ENCODE peak calls at places on chromosomes 1 and 21, in eight cellular contexts. One of them, this sample, is unnamed.

GRCh38 chr1:117662667-117663066 is 56.8 kb downstream of the TENT5C start:
- DNase-seq in Calu3: no peak
- DNase-seq in dorsolateral prefrontal cortex: no peak
- DNase-seq in activated B cell treated with CpG ODN at 0.5 μM for 24 hours: no peak
- DNase-seq in pancreas: no peak
- DNase-seq in nephron progenitor cell: no peak
- DNase-seq in tibial artery: no peak
- DNase-seq in HFFc6: no peak
- DNase-seq in this sample: no peak

GRCh38 chr1:24980836-24981631 is 51.0 kb upstream of the RUNX3 start:
- DNase-seq in dorsolateral prefrontal cortex: no peak
- DNase-seq in Calu3: no peak
- DNase-seq in HFFc6: no peak
- DNase-seq in pancreas: no peak
- DNase-seq in tibial artery: no peak
- DNase-seq in nephron progenitor cell: no peak
- DNase-seq in activated B cell treated with CpG ODN at 0.5 μM for 24 hours: no peak
- DNase-seq in this sample: no peak

GRCh38 chr1:201737350-201738060 is 91.5 kb upstream of the IPO9 start:
- DNase-seq in activated B cell treated with CpG ODN at 0.5 μM for 24 hours: no peak
- DNase-seq in nephron progenitor cell: no peak
- DNase-seq in tibial artery: no peak
- DNase-seq in pancreas: no peak
- DNase-seq in dorsolateral prefrontal cortex: peak
- DNase-seq in HFFc6: peak
- DNase-seq in Calu3: no peak
- DNase-seq in this sample: no peak

GRCh38 chr1:59043796-59044195 is 253.1 kb upstream of the FGGY start:
- DNase-seq in nephron progenitor cell: no peak
- DNase-seq in activated B cell treated with CpG ODN at 0.5 μM for 24 hours: no peak
- DNase-seq in tibial artery: peak
- DNase-seq in Calu3: no peak
- DNase-seq in dorsolateral prefrontal cortex: no peak
- DNase-seq in HFFc6: peak
- DNase-seq in pancreas: no peak
- DNase-seq in this sample: no peak

GRCh38 chr1:156656779-156657160 is 14.9 kb downstream of the BCAN start:
- DNase-seq in activated B cell treated with CpG ODN at 0.5 μM for 24 hours: no peak
- DNase-seq in Calu3: no peak
- DNase-seq in pancreas: no peak
- DNase-seq in HFFc6: no peak
- DNase-seq in tibial artery: peak
- DNase-seq in nephron progenitor cell: no peak
- DNase-seq in dorsolateral prefrontal cortex: no peak
- DNase-seq in this sample: no peak

GRCh38 chr21:46109251-46110221 is 11.6 kb downstream of the COL6A2 start:
- DNase-seq in nephron progenitor cell: no peak
- DNase-seq in tibial artery: no peak
- DNase-seq in activated B cell treated with CpG ODN at 0.5 μM for 24 hours: peak
- DNase-seq in dorsolateral prefrontal cortex: peak
- DNase-seq in Calu3: no peak
- DNase-seq in HFFc6: no peak
- DNase-seq in pancreas: peak
- DNase-seq in this sample: no peak

GRCh38 chr1:218494000-218494399 is 148.9 kb downstream of the TGFB2 start:
- DNase-seq in pancreas: no peak
- DNase-seq in nephron progenitor cell: no peak
- DNase-seq in dorsolateral prefrontal cortex: no peak
- DNase-seq in activated B cell treated with CpG ODN at 0.5 μM for 24 hours: no peak
- DNase-seq in tibial artery: no peak
- DNase-seq in HFFc6: no peak
- DNase-seq in Calu3: no peak
- DNase-seq in this sample: no peak

GRCh38 chr1:83077411-83077810 is 921.5 kb downstream of the TTLL7 start:
- DNase-seq in pancreas: no peak
- DNase-seq in nephron progenitor cell: no peak
- DNase-seq in Calu3: no peak
- DNase-seq in HFFc6: no peak
- DNase-seq in activated B cell treated with CpG ODN at 0.5 μM for 24 hours: no peak
- DNase-seq in tibial artery: no peak
- DNase-seq in dorsolateral prefrontal cortex: no peak
- DNase-seq in this sample: no peak

GRCh38 chr1:183913556-183913955 is 108.6 kb downstream of the RGL1 start:
- DNase-seq in tibial artery: no peak
- DNase-seq in HFFc6: peak
- DNase-seq in dorsolateral prefrontal cortex: no peak
- DNase-seq in activated B cell treated with CpG ODN at 0.5 μM for 24 hours: no peak
- DNase-seq in pancreas: no peak
- DNase-seq in nephron progenitor cell: no peak
- DNase-seq in Calu3: no peak
- DNase-seq in this sample: no peak

GRCh38 chr1:11991969-11992676 is 11.9 kb downstream of the MFN2 start:
- DNase-seq in dorsolateral prefrontal cortex: no peak
- DNase-seq in tibial artery: no peak
- DNase-seq in Calu3: no peak
- DNase-seq in pancreas: no peak
- DNase-seq in activated B cell treated with CpG ODN at 0.5 μM for 24 hours: no peak
- DNase-seq in HFFc6: no peak
- DNase-seq in nephron progenitor cell: no peak
- DNase-seq in this sample: no peak

GRCh38 chr1:36503733-36504132 is 21.0 kb upstream of the CSF3R start:
- DNase-seq in pancreas: no peak
- DNase-seq in HFFc6: no peak
- DNase-seq in activated B cell treated with CpG ODN at 0.5 μM for 24 hours: no peak
- DNase-seq in nephron progenitor cell: no peak
- DNase-seq in dorsolateral prefrontal cortex: no peak
- DNase-seq in tibial artery: no peak
- DNase-seq in Calu3: no peak
- DNase-seq in this sample: no peak

GRCh38 chr1:51634618-51635017 is 17.7 kb downstream of the OSBPL9 start:
- DNase-seq in HFFc6: no peak
- DNase-seq in Calu3: no peak
- DNase-seq in activated B cell treated with CpG ODN at 0.5 μM for 24 hours: no peak
- DNase-seq in pancreas: no peak
- DNase-seq in tibial artery: no peak
- DNase-seq in nephron progenitor cell: no peak
- DNase-seq in dorsolateral prefrontal cortex: no peak
- DNase-seq in this sample: no peak

GRCh38 chr1:64948905-64949833 is 17.2 kb downstream of the JAK1 start:
- DNase-seq in tibial artery: no peak
- DNase-seq in nephron progenitor cell: no peak
- DNase-seq in pancreas: no peak
- DNase-seq in activated B cell treated with CpG ODN at 0.5 μM for 24 hours: no peak
- DNase-seq in Calu3: peak
- DNase-seq in dorsolateral prefrontal cortex: no peak
- DNase-seq in HFFc6: no peak
- DNase-seq in this sample: no peak

GRCh38 chr1:229406798-229407197 is 27.1 kb downstream of the ACTA1 start:
- DNase-seq in Calu3: no peak
- DNase-seq in tibial artery: no peak
- DNase-seq in dorsolateral prefrontal cortex: no peak
- DNase-seq in HFFc6: no peak
- DNase-seq in nephron progenitor cell: peak
- DNase-seq in pancreas: no peak
- DNase-seq in activated B cell treated with CpG ODN at 0.5 μM for 24 hours: no peak
- DNase-seq in this sample: no peak

GRCh38 chr1:229408458-229409037 is 25.3 kb downstream of the ACTA1 start:
- DNase-seq in Calu3: no peak
- DNase-seq in tibial artery: no peak
- DNase-seq in pancreas: no peak
- DNase-seq in nephron progenitor cell: peak
- DNase-seq in dorsolateral prefrontal cortex: no peak
- DNase-seq in HFFc6: peak
- DNase-seq in activated B cell treated with CpG ODN at 0.5 μM for 24 hours: no peak
- DNase-seq in this sample: no peak

GRCh38 chr1:229410370-229410691 is 23.6 kb downstream of the ACTA1 start:
- DNase-seq in pancreas: no peak
- DNase-seq in HFFc6: no peak
- DNase-seq in tibial artery: no peak
- DNase-seq in dorsolateral prefrontal cortex: no peak
- DNase-seq in nephron progenitor cell: no peak
- DNase-seq in Calu3: no peak
- DNase-seq in activated B cell treated with CpG ODN at 0.5 μM for 24 hours: no peak
- DNase-seq in this sample: no peak

GRCh38 chr1:229409616-229410369 is 24.1 kb downstream of the ACTA1 start:
- DNase-seq in tibial artery: no peak
- DNase-seq in activated B cell treated with CpG ODN at 0.5 μM for 24 hours: no peak
- DNase-seq in HFFc6: no peak
- DNase-seq in nephron progenitor cell: no peak
- DNase-seq in Calu3: no peak
- DNase-seq in pancreas: no peak
- DNase-seq in dorsolateral prefrontal cortex: no peak
- DNase-seq in this sample: no peak

DNA sequence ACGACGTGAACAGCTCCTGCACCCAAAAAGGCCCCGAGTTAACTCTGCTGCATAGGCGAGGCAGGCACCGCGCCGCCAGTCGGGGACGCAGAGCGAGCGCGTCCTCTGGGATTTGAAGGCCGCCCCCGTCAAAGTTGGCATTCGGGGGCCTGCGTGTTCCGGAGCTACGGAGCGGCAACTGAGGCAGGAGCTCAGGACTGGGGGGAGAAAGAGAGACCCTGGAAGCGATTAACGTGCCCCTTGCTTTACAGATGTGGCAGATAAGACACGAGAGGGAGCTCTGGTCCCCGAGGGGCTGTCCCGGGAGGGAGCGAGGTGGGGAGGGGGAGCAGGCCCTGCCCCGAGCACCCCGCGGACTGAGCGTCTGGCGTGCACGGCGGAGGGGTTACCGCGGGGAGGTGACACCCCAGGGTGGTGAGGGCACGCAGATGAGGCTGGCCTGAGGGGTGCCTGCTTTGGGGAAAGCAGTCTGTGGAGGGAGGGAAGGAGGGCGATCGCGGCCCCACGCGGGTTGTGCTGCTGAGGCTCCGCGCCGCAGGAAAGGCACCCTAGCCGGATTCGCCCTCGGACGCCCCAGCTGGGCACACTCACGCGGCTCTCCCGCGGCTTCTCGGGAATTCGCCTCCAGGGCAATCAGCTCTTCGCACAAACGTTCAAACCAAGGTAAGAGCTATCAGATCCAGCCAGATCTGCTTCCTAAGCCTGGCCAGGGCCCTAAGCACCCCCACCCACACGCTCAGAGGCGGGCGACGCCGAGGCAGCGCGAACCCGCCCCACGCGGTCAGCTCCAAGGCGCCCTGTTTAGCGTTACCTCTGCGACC is 26.5 kb downstream of the ACTA1 start:
- DNase-seq in nephron progenitor cell: peak
- DNase-seq in Calu3: no peak
- DNase-seq in activated B cell treated with CpG ODN at 0.5 μM for 24 hours: peak
- DNase-seq in pancreas: peak
- DNase-seq in dorsolateral prefrontal cortex: no peak
- DNase-seq in tibial artery: no peak
- DNase-seq in HFFc6: no peak
- DNase-seq in this sample: no peak
- TF ChIP-seq CTCF in nephron progenitor cell: no peak
- TF ChIP-seq CTCF in Calu3: no peak
- TF ChIP-seq CTCF in activated B cell treated with CpG ODN at 0.5 μM for 24 hours: no peak
- TF ChIP-seq CTCF in pancreas: no peak
- TF ChIP-seq CTCF in dorsolateral prefrontal cortex: no peak
- TF ChIP-seq CTCF in tibial artery: no peak
- TF ChIP-seq CTCF in HFFc6: no peak
- TF ChIP-seq CTCF in this sample: no peak

DNA sequence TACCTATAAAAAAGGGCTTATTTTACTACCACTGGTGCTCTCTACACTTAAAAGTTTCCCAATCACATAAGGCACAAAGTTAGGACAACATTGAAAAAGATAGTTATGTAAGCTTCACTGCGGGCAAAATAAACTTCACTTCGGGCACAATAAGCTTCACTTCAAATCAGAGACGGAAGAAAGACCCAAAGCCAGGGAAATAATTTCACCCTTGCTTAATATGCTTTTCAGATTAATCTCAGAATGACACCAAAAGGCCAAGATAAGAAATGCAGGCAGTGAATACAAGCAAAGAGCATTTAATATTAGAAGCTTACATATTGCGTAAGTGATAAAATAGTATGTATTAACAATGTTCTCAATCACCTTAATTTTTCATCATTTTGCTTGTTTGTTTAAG is 444.2 kb downstream of the SETD4 start:
- DNase-seq in activated B cell treated with CpG ODN at 0.5 μM for 24 hours: no peak
- DNase-seq in Calu3: no peak
- DNase-seq in dorsolateral prefrontal cortex: no peak
- DNase-seq in tibial artery: no peak
- DNase-seq in nephron progenitor cell: no peak
- DNase-seq in pancreas: no peak
- DNase-seq in HFFc6: peak
- DNase-seq in this sample: no peak
- TF ChIP-seq CTCF in activated B cell treated with CpG ODN at 0.5 μM for 24 hours: no peak
- TF ChIP-seq CTCF in Calu3: no peak
- TF ChIP-seq CTCF in dorsolateral prefrontal cortex: peak
- TF ChIP-seq CTCF in tibial artery: peak
- TF ChIP-seq CTCF in nephron progenitor cell: no peak
- TF ChIP-seq CTCF in pancreas: peak
- TF ChIP-seq CTCF in HFFc6: peak
- TF ChIP-seq CTCF in this sample: peak

GRCh38 chr1:177429234-177429633 is 258.5 kb downstream of the BRINP2 start:
- DNase-seq in HFFc6: no peak
- DNase-seq in pancreas: no peak
- DNase-seq in nephron progenitor cell: no peak
- DNase-seq in Calu3: no peak
- DNase-seq in tibial artery: no peak
- DNase-seq in activated B cell treated with CpG ODN at 0.5 μM for 24 hours: no peak
- DNase-seq in dorsolateral prefrontal cortex: no peak
- DNase-seq in this sample: no peak
- TF ChIP-seq CTCF in HFFc6: no peak
- TF ChIP-seq CTCF in pancreas: no peak
- TF ChIP-seq CTCF in nephron progenitor cell: no peak
- TF ChIP-seq CTCF in Calu3: no peak
- TF ChIP-seq CTCF in tibial artery: no peak
- TF ChIP-seq CTCF in activated B cell treated with CpG ODN at 0.5 μM for 24 hours: no peak
- TF ChIP-seq CTCF in dorsolateral prefrontal cortex: no peak
- TF ChIP-seq CTCF in this sample: no peak

DNA sequence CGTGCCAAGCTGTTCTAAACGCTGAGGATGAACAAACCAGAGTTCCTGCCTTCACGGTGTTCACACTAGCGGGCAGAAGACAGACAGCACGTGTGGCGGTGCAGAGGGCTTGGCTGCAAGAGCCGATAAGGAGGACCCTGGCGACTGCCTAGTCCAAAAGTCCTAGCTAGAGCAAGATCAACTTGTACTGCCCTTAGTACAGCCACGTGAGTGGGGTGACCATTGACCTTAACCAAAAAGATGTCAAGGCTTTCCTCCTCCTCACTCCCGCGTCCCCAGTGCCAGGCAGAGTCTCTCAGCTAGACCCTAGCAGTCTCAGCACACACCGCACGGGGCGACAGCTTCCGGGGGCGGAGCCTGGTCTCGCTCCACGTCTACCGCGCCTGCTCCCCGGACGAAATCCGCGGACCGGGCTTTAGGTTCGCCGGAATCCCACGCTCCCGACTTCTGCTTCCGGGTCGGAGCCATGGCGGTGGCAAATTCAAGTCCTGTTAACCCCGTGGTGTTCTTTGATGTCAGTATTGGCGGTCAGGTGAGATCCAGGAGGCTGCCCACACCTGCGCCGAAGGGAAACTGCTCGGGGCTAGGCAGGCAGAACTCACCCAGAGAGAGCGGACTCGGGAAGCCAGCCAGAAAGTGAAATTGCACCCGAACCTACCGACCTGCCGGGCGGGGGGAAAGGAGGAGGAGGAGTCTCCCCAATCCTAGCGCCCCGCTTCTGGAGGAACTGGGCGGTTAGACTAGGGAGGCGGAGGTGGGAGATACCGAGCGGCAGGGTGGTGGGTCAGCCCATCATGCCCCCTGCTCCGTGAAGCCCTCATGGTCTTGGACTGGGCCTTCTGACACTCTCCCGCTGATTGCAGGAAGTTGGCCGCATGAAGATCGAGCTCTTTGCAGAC is at the start of gene PPIH:
- DNase-seq in dorsolateral prefrontal cortex: peak
- DNase-seq in tibial artery: peak
- DNase-seq in Calu3: peak
- DNase-seq in nephron progenitor cell: peak
- DNase-seq in HFFc6: peak
- DNase-seq in pancreas: peak
- DNase-seq in activated B cell treated with CpG ODN at 0.5 μM for 24 hours: peak
- DNase-seq in this sample: peak
- TF ChIP-seq CTCF in dorsolateral prefrontal cortex: peak
- TF ChIP-seq CTCF in tibial artery: peak
- TF ChIP-seq CTCF in Calu3: peak
- TF ChIP-seq CTCF in nephron progenitor cell: peak
- TF ChIP-seq CTCF in HFFc6: peak
- TF ChIP-seq CTCF in pancreas: peak
- TF ChIP-seq CTCF in activated B cell treated with CpG ODN at 0.5 μM for 24 hours: no peak
- TF ChIP-seq CTCF in this sample: no peak